ENCODE peak calls at places on chromosomes 7 and 10, in seven cellular contexts. W, I, Z, K, G, V and C are unnamed samples.

GRCh38 chr10:75358835-75359421 is 42.6 kb downstream of the ZNF503 start:
- DNase-seq in W (no peak), I (no peak), Z (peak; percentile 97), K (peak; percentile 92), G (no peak), V (peak; percentile 67), C (peak; percentile 59)

GRCh38 chr7:150738092-150739044 is 1.1 kb downstream of the GIMAP5 start:
- DNase-seq in W (no peak), I (no peak), Z (no peak), K (peak; percentile 23), G (no peak), V (no peak), C (no peak)

GRCh38 chr10:113630929-113631533 is 32.8 kb downstream of the NRAP start:
- DNase-seq in W (no peak), I (no peak), Z (no peak), K (no peak), G (peak; percentile 9), V (no peak), C (no peak)

GRCh38 chr7:44987996-44988395 is 9.2 kb upstream of the MYO1G start:
- DNase-seq in W (no peak), I (no peak), Z (peak; percentile 13), K (no peak), G (no peak), V (no peak), C (no peak)

GRCh38 chr10:34420273-34420672 is 394.8 kb downstream of the PARD3 start:
- DNase-seq in W (no peak), I (no peak), Z (no peak), K (no peak), G (no peak), V (no peak), C (no peak)

GRCh38 chr7:158399762-158400161 is 187.9 kb downstream of the PTPRN2 start:
- DNase-seq in W (no peak), I (no peak), Z (no peak), K (no peak), G (no peak), V (no peak), C (no peak)

GRCh38 chr10:72250666-72251065 is 23.1 kb upstream of the DDIT4 start:
- DNase-seq in W (no peak), I (no peak), Z (no peak), K (peak; percentile 84), G (no peak), V (peak; percentile 97), C (no peak)

GRCh38 chr7:18555120-18555519 is 59.6 kb downstream of the HDAC9 start:
- DNase-seq in W (no peak), I (no peak), Z (no peak), K (peak; percentile 45), G (no peak), V (no peak), C (no peak)

GRCh38 chr7:137674551-137675409 is 172.0 kb downstream of the DGKI start:
- DNase-seq in W (no peak), I (no peak), Z (peak; percentile 11), K (no peak), G (no peak), V (no peak), C (no peak)